ENCODE peak calls at places on chromosomes 3 and 15, in seven cellular contexts. G is Right ventricle myocardium superior; F is colonic mucosa; L is NCI-H1092 treated with DMSO at 0.1 percent for 48 hours; Y is Jurkat, Clone E6-1; R is effector CD4-positive, alpha-beta T cell; Q is right cardiac atrium. B is an unnamed sample.

GRCh38 chr15:35481992-35482391 is 64.0 kb downstream of the DPH6 start:
- DNase-seq in R (no peak), Y (no peak), Q (no peak), F (peak), L (no peak), G (no peak), B (no peak)

GRCh38 chr3:129864519-129864918 is 29.0 kb downstream of the TMCC1 start:
- DNase-seq in F (no peak), Q (no peak), L (no peak), G (no peak), Y (no peak), R (no peak), B (no peak)

GRCh38 chr15:99717129-99718024 is 15.9 kb downstream of the LYSMD4 start:
- DNase-seq in Y (no peak), Q (peak), F (no peak), G (peak), R (no peak), L (no peak), B (no peak)

GRCh38 chr3:157786216-157786615 is 283.0 kb upstream of the VEPH1 start:
- DNase-seq in Q (no peak), L (no peak), F (no peak), R (no peak), G (no peak), Y (no peak), B (no peak)

GRCh38 chr3:113804701-113805100 is 33.9 kb upstream of the GRAMD1C start:
- DNase-seq in Y (no peak), F (no peak), L (no peak), Q (no peak), G (no peak), R (no peak), B (no peak)

GRCh38 chr15:38597221-38597800 is 32.7 kb upstream of the RASGRP1 start:
- DNase-seq in G (no peak), R (no peak), F (no peak), Q (no peak), L (no peak), Y (no peak), B (no peak)

GRCh38 chr15:33443699-33444098 is 132.9 kb downstream of the RYR3 start:
- DNase-seq in F (no peak), Y (no peak), G (no peak), L (no peak), R (no peak), Q (no peak), B (no peak)

GRCh38 chr15:60090747-60091146 is 86.6 kb downstream of the FOXB1 start:
- DNase-seq in F (no peak), L (no peak), R (no peak), G (no peak), Y (no peak), Q (no peak), B (no peak)

GRCh38 chr15:77208222-77208621 is 137.3 kb upstream of the TSPAN3 start:
- DNase-seq in Y (no peak), L (no peak), Q (no peak), G (no peak), F (no peak), R (no peak), B (no peak)

B was measured in endothelial cell.